ENCODE peak calls at places on chromosomes 13 and 19, in nine cellular contexts. V is fibroblast of mammary gland, K is psoas muscle, H is neural progenitor cell, F is PC-3, Y is neural crest cell, A is PC-9, R is endothelial cell, U is GM20000. N is an unnamed sample.

GRCh38 chr19:37977992-37978391 is 71.0 kb downstream of the SIPA1L3 start:
- DNase-seq in V (peak), K (no peak), H (peak), F (no peak), Y (peak), A (no peak), R (peak), U (peak), N (no peak)

GRCh38 chr19:29269641-29270040 is 56.7 kb upstream of the UQCRFS1 start:
- DNase-seq in V (no peak), K (no peak), H (no peak), F (no peak), Y (no peak), A (no peak), R (no peak), U (no peak), N (no peak)

GRCh38 chr19:30156646-30157045 is 214.6 kb downstream of the URI1 start:
- DNase-seq in V (no peak), K (no peak), H (no peak), F (no peak), Y (no peak), A (no peak), R (no peak), U (no peak), N (no peak)

GRCh38 chr13:102484329-102484728 is 82.5 kb upstream of the FGF14 start:
- DNase-seq in V (peak), K (no peak), H (peak), F (no peak), Y (no peak), A (no peak), R (no peak), U (no peak), N (no peak)

GRCh38 chr19:19448238-19448544 is 42.7 kb downstream of the GATAD2A start:
- DNase-seq in V (no peak), K (no peak), H (no peak), F (no peak), Y (no peak), A (no peak), R (no peak), U (no peak), N (no peak)

GRCh38 chr13:28535734-28536133 is 40.8 kb upstream of the FLT1 start:
- DNase-seq in V (no peak), K (no peak), H (no peak), F (no peak), Y (no peak), A (no peak), R (no peak), U (no peak), N (no peak)

GRCh38 chr13:95865080-95865597 is 188.1 kb downstream of the UGGT2 start:
- DNase-seq in V (no peak), K (no peak), H (no peak), F (no peak), Y (no peak), A (no peak), R (no peak), U (no peak), N (no peak)

GRCh38 chr19:23437901-23438300 is 42.6 kb upstream of the ZNF91 start:
- DNase-seq in V (no peak), K (no peak), H (no peak), F (no peak), Y (no peak), A (no peak), R (no peak), U (no peak), N (no peak)

GRCh38 chr13:62294210-62294609 is 878.6 kb upstream of the PCDH20 start:
- DNase-seq in V (peak), K (no peak), H (no peak), F (no peak), Y (no peak), A (no peak), R (no peak), U (no peak), N (no peak)

GRCh38 chr13:99548448-99548847 is 47.2 kb downstream of the TM9SF2 start:
- DNase-seq in V (no peak), K (no peak), H (no peak), F (no peak), Y (no peak), A (no peak), R (no peak), U (no peak), N (no peak)

GRCh38 chr13:55199132-55199531 is 1941.6 kb upstream of the PRR20A start:
- DNase-seq in V (no peak), K (no peak), H (peak), F (peak), Y (no peak), A (no peak), R (no peak), U (no peak), N (no peak)

GRCh38 chr19:34468400-34468799 is 13.2 kb upstream of the WTIP start:
- DNase-seq in V (peak), K (no peak), H (no peak), F (no peak), Y (no peak), A (no peak), R (no peak), U (no peak), N (no peak)

GRCh38 chr13:84500016-84500415 is 617.7 kb upstream of the SLITRK1 start:
- DNase-seq in V (peak), K (no peak), H (no peak), F (no peak), Y (no peak), A (no peak), R (no peak), U (no peak), N (no peak)

GRCh38 chr19:45443462-45444317 is 20.0 kb upstream of the ERCC1 start:
- DNase-seq in V (peak), K (peak), H (peak), F (peak), Y (peak), A (peak), R (peak), U (peak), N (peak)

GRCh38 chr13:73173160-73173905 is 114.5 kb downstream of the KLF5 start:
- DNase-seq in V (no peak), K (no peak), H (no peak), F (peak), Y (no peak), A (no peak), R (no peak), U (no peak), N (no peak)

GRCh38 chr19:49818691-49819331 is 722 bp downstream of the MED25 start:
- DNase-seq in V (no peak), K (no peak), H (peak), F (no peak), Y (no peak), A (peak), R (peak), U (no peak), N (no peak)

GRCh38 chr13:37747071-37747612 is 122.4 kb downstream of the TRPC4 start:
- DNase-seq in V (peak), K (no peak), H (no peak), F (peak), Y (no peak), A (peak), R (no peak), U (no peak), N (peak)

GRCh38 chr19:43913383-43913782 is 21.7 kb downstream of the ZNF45 start:
- DNase-seq in V (peak), K (no peak), H (no peak), F (no peak), Y (no peak), A (no peak), R (no peak), U (no peak), N (no peak)

GRCh38 chr19:2964874-2965273 is 12.5 kb upstream of the TLE6 start:
- DNase-seq in V (no peak), K (no peak), H (no peak), F (no peak), Y (no peak), A (no peak), R (no peak), U (no peak), N (no peak)

GRCh38 chr13:99980201-99981114 is 1.1 kb upstream of the ZIC2 start:
- DNase-seq in V (peak), K (peak), H (peak), F (peak), Y (no peak), A (peak), R (peak), U (peak), N (peak)

GRCh38 chr13:32622827-32623226 is 36.6 kb downstream of the PDS5B start:
- DNase-seq in V (no peak), K (no peak), H (no peak), F (no peak), Y (no peak), A (no peak), R (no peak), U (no peak), N (no peak)

GRCh38 chr13:23087884-23088283 is 92.9 kb upstream of the SGCG start:
- DNase-seq in V (peak), K (no peak), H (peak), F (peak), Y (peak), A (no peak), R (peak), U (peak), N (peak)

GRCh38 chr13:37029617-37030016 is 29.0 kb downstream of the EXOSC8 start:
- DNase-seq in V (peak), K (no peak), H (no peak), F (no peak), Y (no peak), A (no peak), R (no peak), U (no peak), N (no peak)

GRCh38 chr13:61095885-61096284 is 319.8 kb downstream of the PCDH20 start:
- DNase-seq in V (no peak), K (no peak), H (no peak), F (no peak), Y (no peak), A (no peak), R (no peak), U (no peak), N (no peak)

GRCh38 chr19:52343548-52343947 is 7.5 kb downstream of the ZNF610 start:
- DNase-seq in V (peak), K (peak), H (peak), F (peak), Y (peak), A (peak), R (peak), U (peak), N (no peak)

GRCh38 chr19:2623743-2624142 is 78.8 kb downstream of the GNG7 start:
- DNase-seq in V (no peak), K (no peak), H (no peak), F (no peak), Y (no peak), A (no peak), R (no peak), U (no peak), N (no peak)

GRCh38 chr13:99375806-99376080 is 68.5 kb upstream of the GPR183 start:
- DNase-seq in V (no peak), K (no peak), H (no peak), F (no peak), Y (no peak), A (no peak), R (no peak), U (no peak), N (no peak)

GRCh38 chr13:99083976-99084375 is 106.1 kb upstream of the DOCK9 start:
- DNase-seq in V (no peak), K (no peak), H (no peak), F (no peak), Y (no peak), A (no peak), R (no peak), U (no peak), N (no peak)

GRCh38 chr19:48619692-48620565 is 623 bp downstream of the SPHK2 start:
- DNase-seq in V (peak), K (no peak), H (no peak), F (no peak), Y (no peak), A (no peak), R (no peak), U (no peak), N (no peak)

GRCh38 chr13:22060187-22060586 is 389.3 kb downstream of the FGF9 start:
- DNase-seq in V (no peak), K (no peak), H (no peak), F (no peak), Y (no peak), A (no peak), R (no peak), U (no peak), N (no peak)

GRCh38 chr13:71606818-71607217 is 260.2 kb downstream of the DACH1 start:
- DNase-seq in V (no peak), K (no peak), H (no peak), F (no peak), Y (no peak), A (no peak), R (no peak), U (no peak), N (no peak)

GRCh38 chr13:113949546-113949945 is 24.3 kb downstream of the C13orf46 start:
- DNase-seq in V (no peak), K (peak), H (no peak), F (no peak), Y (no peak), A (no peak), R (no peak), U (no peak), N (no peak)

DNA sequence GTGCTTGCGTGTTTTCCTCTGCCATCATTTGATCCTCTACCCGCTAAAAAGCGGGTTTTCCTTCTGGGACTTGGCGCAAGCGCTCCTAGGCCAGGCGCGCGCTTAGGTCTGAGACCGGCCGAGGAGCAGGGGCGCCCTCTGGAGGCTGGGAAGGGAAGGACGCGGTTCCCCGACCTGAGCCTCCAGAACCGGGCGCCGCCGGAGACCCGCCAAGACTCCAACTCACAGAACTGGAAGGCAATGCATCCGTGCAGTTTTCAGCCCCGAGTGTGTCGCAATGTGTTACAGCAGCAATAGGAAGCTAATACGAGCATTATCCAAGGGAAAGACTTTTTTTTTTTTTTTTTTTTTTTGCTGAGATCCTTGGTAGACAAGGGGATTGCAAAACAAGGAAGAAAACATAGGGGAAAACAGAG is 190.9 kb downstream of the COL4A1 start:
- DNase-seq in V (peak), K (peak), H (peak), F (peak), Y (peak), A (no peak), R (peak), U (peak), N (peak)
- TF ChIP-seq CTCF in V (peak), K (peak), H (peak), F (peak), Y (peak), A (peak), R (peak), U (peak), N (peak)

DNA sequence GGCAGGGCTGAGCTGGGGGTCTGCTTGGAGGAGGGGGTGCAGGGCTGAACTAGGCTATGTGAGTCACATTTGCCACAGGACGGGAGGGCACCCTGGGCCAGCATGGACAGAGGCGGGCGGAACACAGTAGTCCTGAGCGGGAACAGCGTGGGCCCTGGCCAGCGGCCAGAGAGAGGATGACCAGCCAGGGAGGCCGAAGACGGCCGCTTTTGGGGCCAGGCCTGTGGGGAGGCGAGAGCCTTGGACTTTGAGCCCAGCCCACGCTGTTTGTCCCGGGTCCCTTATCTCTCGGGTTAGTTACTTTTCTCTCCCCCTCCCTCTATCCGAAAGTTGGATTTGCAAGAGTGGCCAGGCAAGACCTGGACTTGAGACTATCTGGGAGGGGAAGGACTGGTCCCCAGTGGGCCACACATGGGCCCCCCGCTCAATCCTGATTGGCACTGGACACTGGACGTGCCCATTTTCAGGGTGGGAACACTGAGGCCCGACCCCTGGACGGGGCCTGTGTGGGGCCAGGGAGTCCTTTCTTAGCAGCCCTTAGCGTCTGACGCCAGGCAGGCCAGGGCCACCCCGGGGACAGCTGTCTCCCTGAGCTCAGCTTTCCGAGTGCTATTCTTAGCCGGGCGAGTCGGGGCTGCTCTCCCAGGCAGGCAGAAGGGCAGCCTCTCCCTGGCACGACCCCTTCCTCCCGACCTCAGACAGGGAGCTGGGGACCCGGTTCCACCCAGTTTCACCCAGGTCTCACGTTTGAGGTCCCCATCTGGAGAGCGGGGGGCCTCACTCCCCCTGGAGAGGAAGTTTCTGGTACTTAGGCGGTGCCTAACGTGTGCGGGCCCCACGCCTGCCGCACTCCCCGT is 833 bp downstream of the GAMT start:
- DNase-seq in V (peak), K (peak), H (peak), F (no peak), Y (no peak), A (no peak), R (no peak), U (peak), N (no peak)
- TF ChIP-seq CTCF in V (no peak), K (no peak), H (no peak), F (no peak), Y (no peak), A (no peak), R (no peak), U (no peak), N (no peak)

GRCh38 chr19:6313398-6313969 is 19.9 kb downstream of the ACER1 start:
- DNase-seq in V (no peak), K (no peak), H (no peak), F (no peak), Y (no peak), A (no peak), R (no peak), U (no peak), N (no peak)

GRCh38 chr19:6312018-6312417 is 21.4 kb downstream of the ACER1 start:
- DNase-seq in V (no peak), K (no peak), H (no peak), F (peak), Y (no peak), A (no peak), R (no peak), U (no peak), N (no peak)
- TF ChIP-seq CTCF in V (no peak), K (peak), H (peak), F (peak), Y (no peak), A (no peak), R (no peak), U (no peak), N (no peak)

GRCh38 chr19:41565384-41565730 is 10.6 kb upstream of the CEACAM21 start:
- DNase-seq in V (no peak), K (no peak), H (no peak), F (no peak), Y (no peak), A (no peak), R (peak), U (no peak), N (no peak)

GRCh38 chr19:41564515-41565383 is 11.2 kb upstream of the CEACAM21 start:
- DNase-seq in V (no peak), K (no peak), H (peak), F (no peak), Y (no peak), A (no peak), R (peak), U (no peak), N (no peak)

GRCh38 chr19:41569481-41570150 is 6.3 kb upstream of the CEACAM21 start:
- DNase-seq in V (no peak), K (no peak), H (no peak), F (no peak), Y (no peak), A (no peak), R (no peak), U (no peak), N (no peak)

GRCh38 chr19:41570639-41571112 is 5.3 kb upstream of the CEACAM21 start:
- DNase-seq in V (peak), K (peak), H (peak), F (peak), Y (peak), A (peak), R (peak), U (peak), N (peak)

GRCh38 chr19:41570179-41570578 is 5.8 kb upstream of the CEACAM21 start:
- DNase-seq in V (no peak), K (no peak), H (no peak), F (no peak), Y (no peak), A (no peak), R (no peak), U (no peak), N (peak)
- TF ChIP-seq CTCF in V (no peak), K (no peak), H (no peak), F (no peak), Y (no peak), A (no peak), R (no peak), U (no peak), N (no peak)

DNA sequence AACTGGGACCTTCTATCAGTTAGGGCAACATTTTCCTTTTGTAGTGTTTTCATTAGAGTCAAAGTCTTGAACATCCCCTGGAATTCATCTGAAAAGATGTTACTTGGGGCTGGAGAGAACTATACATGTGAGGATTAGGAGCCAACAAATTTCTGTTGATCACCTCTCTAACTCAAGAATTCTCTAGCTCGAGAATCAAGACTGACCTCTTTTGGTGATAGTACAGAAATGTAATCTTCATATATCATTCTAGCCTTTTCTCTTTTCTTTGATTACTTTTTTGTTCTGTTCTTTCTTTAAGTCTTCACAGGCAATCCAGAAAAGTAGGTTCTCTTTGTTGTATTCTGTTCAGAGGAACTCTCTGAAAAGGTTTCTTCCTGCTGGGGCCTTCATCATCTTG is 26.4 kb downstream of the ELF1 start:
- DNase-seq in V (no peak), K (no peak), H (no peak), F (peak), Y (no peak), A (no peak), R (no peak), U (no peak), N (no peak)
- TF ChIP-seq CTCF in V (no peak), K (no peak), H (no peak), F (peak), Y (no peak), A (no peak), R (no peak), U (no peak), N (no peak)

N was measured in Calu3.